ENCODE peak calls at places on chromosomes 4 and X, in four cellular contexts. J is K562, W is HepG2, T is SK-N-SH. H is an unnamed sample.

GRCh38 chr4:70667710-70668535 is 1.6 kb upstream of the JCHAIN start:
- DNase-seq in J (no peak), T (no peak), W (no peak), H (no peak)

GRCh38 chr4:7806080-7806630 is 133.5 kb downstream of the AFAP1 start:
- DNase-seq in T (no peak), J (no peak), W (peak; percentile 61), H (no peak)

GRCh38 chr4:90127223-90127705 is at the start of gene CCSER1:
- DNase-seq in W (no peak), J (no peak), T (peak; percentile 90), H (peak; percentile 61)

GRCh38 chr4:150046728-150047217 is 31.5 kb upstream of the DCLK2 start:
- DNase-seq in W (no peak), T (no peak), J (no peak), H (no peak)

GRCh38 chrX:41921492-41922124 is 1.7 kb downstream of the CASK start:
- DNase-seq in T (no peak), J (no peak), W (peak; percentile 37), H (no peak)

GRCh38 chr4:144787365-144788263 is 141.7 kb downstream of the HHIP start:
- DNase-seq in J (peak; percentile 26), W (peak; percentile 34), T (peak; percentile 22), H (peak; percentile 31)

GRCh38 chrX:153723351-153724251 is 586 bp downstream of the BCAP31 start:
- DNase-seq in W (peak; percentile 59), T (peak; percentile 68), J (peak; percentile 62), H (no peak)

GRCh38 chr4:148834804-148835598 is 392.8 kb upstream of the NR3C2 start:
- DNase-seq in W (no peak), J (no peak), T (no peak), H (no peak)

GRCh38 chr4:122798101-122798500 is 28.5 kb upstream of the FGF2 start:
- DNase-seq in W (peak; percentile 13), T (peak; percentile 23), J (peak; percentile 52), H (no peak)

GRCh38 chrX:53682885-53683555 is 3.5 kb downstream of the HUWE1 start:
- DNase-seq in T (peak; percentile 47), W (peak; percentile 43), J (peak; percentile 26), H (no peak)

GRCh38 chr4:81723927-81724587 is 252.3 kb upstream of the RASGEF1B start:
- DNase-seq in W (no peak), J (no peak), T (no peak), H (no peak)

GRCh38 chr4:22515145-22515887 is 550 bp downstream of the ADGRA3 start:
- DNase-seq in J (peak; percentile 17), W (peak; percentile 86), T (peak; percentile 86), H (no peak)

GRCh38 chr4:44487341-44487740 is 38.7 kb upstream of the KCTD8 start:
- DNase-seq in J (no peak), T (no peak), W (no peak), H (no peak)

GRCh38 chr4:6855692-6856297 is 53.8 kb upstream of the TBC1D14 start:
- DNase-seq in T (no peak), J (no peak), W (peak; percentile 20), H (no peak)

GRCh38 chr4:83546796-83547195 is 10.9 kb downstream of the GPAT3 start:
- DNase-seq in W (peak; percentile 9), T (no peak), J (no peak), H (no peak)

GRCh38 chr4:83552085-83552484 is 16.2 kb downstream of the GPAT3 start:
- DNase-seq in W (peak; percentile 42), T (no peak), J (no peak), H (no peak)

GRCh38 chr4:83552924-83553323 is 17.0 kb downstream of the GPAT3 start:
- DNase-seq in W (no peak), J (no peak), T (no peak), H (no peak)

GRCh38 chr4:83548151-83548905 is 12.4 kb downstream of the GPAT3 start:
- DNase-seq in J (peak; percentile 79), T (no peak), W (peak; percentile 88), H (peak; percentile 99)
- TF ChIP-seq ELF1 in J (no peak), T (no peak), W (no peak), H (no peak)

DNA sequence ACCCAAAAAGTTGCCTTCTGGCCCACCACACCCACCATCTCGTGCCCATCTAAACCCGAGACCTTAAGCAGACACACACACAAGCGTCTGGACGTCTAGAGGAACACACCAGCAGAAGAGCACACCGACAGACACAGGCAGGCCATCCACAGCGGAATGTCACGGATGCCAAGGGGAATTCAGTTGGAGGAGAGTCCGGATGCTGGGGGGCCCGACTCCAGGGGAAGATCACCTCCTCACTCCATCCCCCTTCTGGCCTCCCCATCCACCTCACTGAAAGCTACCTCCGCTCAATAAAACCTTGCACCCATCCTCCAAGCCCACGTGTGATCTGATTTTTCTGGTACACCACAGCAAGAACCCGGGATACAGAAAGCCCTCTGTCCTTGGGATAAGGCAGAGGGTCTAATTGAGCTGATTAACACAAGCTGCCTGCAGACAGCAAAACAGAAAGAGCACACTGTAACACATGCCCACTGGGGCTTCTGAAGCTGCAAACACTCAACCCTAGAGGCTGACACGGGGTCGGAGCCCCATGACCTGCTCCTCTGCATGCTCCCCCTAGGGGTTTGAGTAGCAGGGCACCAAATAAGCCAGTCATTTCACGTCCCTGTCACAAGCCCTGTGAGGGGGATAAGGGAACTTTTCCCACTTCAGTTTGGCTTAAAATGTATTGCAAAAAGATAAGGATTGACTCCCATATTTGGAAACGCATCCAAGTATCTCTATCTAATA is 339.6 kb upstream of the PCDH10 start:
- DNase-seq in T (no peak), W (no peak), J (no peak), H (no peak)
- TF ChIP-seq ELF1 in T (no peak), W (no peak), J (no peak), H (no peak)

GRCh38 chrX:17812763-17813162 is 48.3 kb downstream of the RAI2 start:
- DNase-seq in J (peak; percentile 31), W (no peak), T (peak; percentile 38), H (no peak)
- TF ChIP-seq ELF1 in J (no peak), W (no peak), T (no peak), H (no peak)

DNA sequence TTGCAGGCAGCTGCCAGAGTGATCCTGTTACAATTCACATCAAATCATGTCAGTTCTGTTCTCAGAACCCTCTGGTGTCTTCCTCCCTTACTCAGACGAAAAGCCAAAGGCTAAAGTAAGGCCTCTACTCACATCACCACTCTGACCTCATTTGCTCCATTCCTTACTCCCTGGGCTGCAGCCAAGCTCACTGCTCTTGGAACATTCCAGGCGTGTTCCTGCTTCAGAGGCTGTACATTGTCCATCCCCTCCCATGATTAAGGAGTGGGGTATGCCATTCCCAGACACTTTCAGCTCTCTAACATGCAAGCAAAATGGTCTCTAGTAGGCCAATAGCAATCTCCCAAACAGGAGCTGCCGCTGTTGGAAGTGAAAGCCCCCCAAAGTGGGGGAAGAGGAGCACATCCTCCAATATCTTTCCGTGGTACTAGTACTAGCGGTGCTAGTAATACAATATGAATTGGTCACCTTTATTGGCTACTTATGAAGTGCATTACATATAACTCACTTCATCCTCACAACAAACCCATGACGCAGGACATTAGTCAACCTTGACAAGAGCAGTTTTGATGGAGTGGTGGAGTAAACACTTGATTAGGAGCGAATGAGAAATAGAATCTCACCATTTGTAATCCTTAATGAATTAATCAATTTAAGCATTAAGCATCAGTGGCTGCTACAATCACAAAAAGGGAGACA is 15.0 kb downstream of the GAB3 start:
- DNase-seq in W (no peak), T (no peak), J (no peak), H (no peak)
- TF ChIP-seq ELF1 in W (no peak), T (no peak), J (no peak), H (no peak)

GRCh38 chrX:102548231-102548630 is 31.7 kb upstream of the TMSB15A start:
- DNase-seq in T (no peak), J (no peak), W (no peak), H (no peak)

GRCh38 chrX:102546818-102547493 is 30.4 kb upstream of the TMSB15A start:
- DNase-seq in W (no peak), T (peak; percentile 54), J (no peak), H (no peak)
- TF ChIP-seq ELF1 in W (no peak), T (no peak), J (no peak), H (no peak)

H was measured in HCT116.